ENCODE peak calls at places on chromosomes 16 and 17, in four cellular contexts. R is GM23338, P is HepG2, N is GM12878. U is an unnamed sample.
A peak's percentile ranks its signal among the peaks of the same experiment; 100 is the strongest.

GRCh38 chr17:51888823-51889222 is 269.7 kb downstream of the CA10 start:
- DNase-seq in R (no peak), P (no peak), N (no peak), U (no peak)

GRCh38 chr16:11639925-11640899 is 28.0 kb upstream of the SNN start:
- DNase-seq in R (peak; percentile 81), P (peak; percentile 90), N (no peak), U (peak; percentile 23)

GRCh38 chr17:9021985-9022552 is 759 bp downstream of the NTN1 start:
- DNase-seq in R (peak; percentile 55), P (no peak), N (no peak), U (no peak)

GRCh38 chr17:50768348-50768761 is 1.0 kb upstream of the ANKRD40CL start:
- DNase-seq in R (peak; percentile 47), P (peak; percentile 38), N (no peak), U (peak; percentile 5)

GRCh38 chr17:39150795-39151679 is at the start of gene PLXDC1:
- DNase-seq in R (no peak), P (no peak), N (no peak), U (peak; percentile 31)

GRCh38 chr16:55532227-55532626 is 23.4 kb downstream of the LPCAT2 start:
- DNase-seq in R (no peak), P (no peak), N (no peak), U (no peak)

GRCh38 chr16:57468346-57468745 is 5.9 kb downstream of the POLR2C start:
- DNase-seq in R (no peak), P (no peak), N (no peak), U (no peak)

GRCh38 chr16:71367243-71367976 is 8.9 kb downstream of the CALB2 start:
- DNase-seq in R (peak; percentile 94), P (peak; percentile 55), N (peak; percentile 2), U (peak; percentile 80)

GRCh38 chr17:10469459-10469858 is at the start of gene MYH4:
- DNase-seq in R (no peak), P (no peak), N (no peak), U (no peak)

GRCh38 chr16:62540496-62540895 is 504.3 kb upstream of the CDH8 start:
- DNase-seq in R (no peak), P (no peak), N (no peak), U (no peak)

GRCh38 chr16:20744922-20745440 is 3.4 kb upstream of the THUMPD1 start:
- DNase-seq in R (no peak), P (no peak), N (no peak), U (no peak)

GRCh38 chr16:20750558-20750957 is 8.9 kb upstream of the THUMPD1 start:
- DNase-seq in R (no peak), P (no peak), N (no peak), U (no peak)

GRCh38 chr16:20743591-20743990 is 2.0 kb upstream of the THUMPD1 start:
- DNase-seq in R (no peak), P (no peak), N (no peak), U (no peak)

GRCh38 chr16:20746461-20746860 is 4.8 kb upstream of the THUMPD1 start:
- DNase-seq in R (no peak), P (no peak), N (no peak), U (no peak)

GRCh38 chr16:20747030-20747816 is 5.6 kb upstream of the THUMPD1 start:
- DNase-seq in R (peak; percentile 11), P (peak; percentile 52), N (no peak), U (peak; percentile 72)
- TF ChIP-seq JUNB in R (no peak), P (no peak), N (no peak), U (no peak)

GRCh38 chr17:67476787-67477335 is 99.8 kb downstream of the PITPNC1 start:
- DNase-seq in R (no peak), P (no peak), N (no peak), U (no peak)

GRCh38 chr17:67479119-67479517 is 102.0 kb downstream of the PITPNC1 start:
- DNase-seq in R (no peak), P (no peak), N (no peak), U (no peak)

GRCh38 chr17:67475161-67475887 is 98.2 kb downstream of the PITPNC1 start:
- DNase-seq in R (peak; percentile 89), P (peak; percentile 50), N (peak; percentile 53), U (peak; percentile 36)

GRCh38 chr17:67477687-67478086 is 100.6 kb downstream of the PITPNC1 start:
- DNase-seq in R (no peak), P (no peak), N (no peak), U (no peak)

GRCh38 chr17:67478266-67479118 is 101.4 kb downstream of the PITPNC1 start:
- DNase-seq in R (no peak), P (no peak), N (no peak), U (no peak)
- H2AFZ ChIP-seq in R (no peak overlapping the region), P (no peak overlapping the region), N (no peak overlapping the region), U (no peak overlapping the region)

GRCh38 chr17:76737676-76738467 is at the start of gene MFSD11:
- DNase-seq in R (peak; percentile 96), P (peak; percentile 90), N (no peak), U (peak; percentile 89)

GRCh38 chr17:76737082-76737675 is at the start of gene SRSF2:
- DNase-seq in R (peak; percentile 99), P (peak; percentile 98), N (peak; percentile 87), U (peak; percentile 99)

GRCh38 chr17:76735006-76735405 is 2.1 kb downstream of the SRSF2 start:
- DNase-seq in R (no peak), P (peak; percentile 54), N (no peak), U (no peak)

GRCh38 chr17:76735586-76736348 is 1.4 kb downstream of the SRSF2 start:
- DNase-seq in R (no peak), P (no peak), N (no peak), U (peak; percentile 15)

DNA sequence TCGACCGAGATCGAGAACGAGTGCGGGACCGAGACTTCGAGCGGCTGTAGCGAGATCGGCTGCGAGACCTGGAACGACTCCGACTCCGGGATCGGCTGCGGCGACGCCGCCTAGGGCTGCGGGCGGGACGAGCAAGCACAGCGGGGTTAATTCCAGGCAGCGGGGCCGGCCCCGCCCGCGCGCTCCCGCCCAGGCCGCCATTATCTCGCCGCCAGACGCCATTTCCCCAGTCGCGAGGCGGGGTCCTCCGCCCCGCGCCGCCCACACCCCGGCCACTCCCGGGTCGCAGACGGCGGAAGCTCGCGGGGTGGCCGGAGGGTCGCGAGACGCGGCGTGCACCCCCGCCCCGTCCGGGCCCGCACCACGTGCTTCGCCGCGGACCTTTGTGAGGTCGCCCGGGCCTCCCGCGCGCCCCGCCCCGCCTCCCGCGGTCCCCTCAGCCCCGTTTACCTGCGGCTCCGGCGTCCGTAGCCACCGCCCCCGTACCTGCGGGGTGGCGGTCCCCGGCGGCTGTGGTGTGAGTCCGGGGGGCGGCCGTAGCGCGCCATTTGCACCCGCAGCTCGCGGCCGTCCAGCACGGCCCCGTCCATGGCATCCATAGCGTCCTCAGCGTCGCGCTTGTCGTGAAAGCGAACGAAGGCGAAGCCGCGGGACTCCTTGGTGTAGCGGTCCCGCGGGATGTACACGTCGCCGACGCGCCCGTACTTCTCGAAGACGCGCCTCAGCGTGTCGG is 616 bp downstream of the SRSF2 start:
- DNase-seq in R (peak; percentile 63), P (peak; percentile 46), N (no peak), U (peak; percentile 80)
- TF ChIP-seq JUNB in R (no peak), P (no peak), N (no peak), U (no peak)

DNA sequence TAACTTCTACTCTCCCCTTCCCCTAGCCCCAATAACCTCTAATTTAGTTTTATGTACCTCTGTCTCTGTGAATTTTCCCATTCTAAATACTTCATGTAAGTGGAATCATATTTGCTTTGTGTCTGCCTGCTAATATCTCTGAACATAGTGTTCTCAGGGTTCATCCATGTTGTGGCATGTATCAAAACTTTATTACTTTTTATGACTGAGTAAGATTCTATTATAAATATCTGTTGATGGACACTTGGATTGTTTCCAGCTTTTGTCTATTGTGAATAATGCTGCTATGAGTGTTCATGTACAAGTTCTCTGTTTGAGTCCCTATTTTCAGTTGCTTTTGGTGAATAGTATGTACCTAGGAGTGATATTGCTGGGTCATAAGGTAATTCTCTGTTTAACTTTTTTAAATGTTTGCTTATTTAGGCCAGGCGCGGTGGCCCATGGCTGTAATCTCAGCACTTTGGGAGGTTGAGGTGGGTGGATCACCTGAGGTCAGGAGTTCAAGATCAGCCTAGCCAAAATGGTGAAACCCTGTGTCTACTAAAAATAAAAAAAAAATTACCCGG is 92.8 kb downstream of the CHD9 start:
- DNase-seq in R (no peak), P (no peak), N (no peak), U (no peak)
- H2AFZ ChIP-seq in R (no peak overlapping the region), P (no peak overlapping the region), N (no peak overlapping the region), U (no peak overlapping the region)

GRCh38 chr16:88888778-88889387 is 22.4 kb upstream of the PABPN1L start:
- DNase-seq in R (no peak), P (no peak), N (no peak), U (peak; percentile 35)
- TF ChIP-seq JUNB in R (no peak), P (no peak), N (no peak), U (no peak)

GRCh38 chr17:61406543-61406845 is 6.9 kb downstream of the TBX2 start:
- DNase-seq in R (no peak), P (no peak), N (no peak), U (no peak)

GRCh38 chr17:61405686-61406542 is 6.3 kb downstream of the TBX2 start:
- DNase-seq in R (peak; percentile 47), P (no peak), N (no peak), U (no peak)

GRCh38 chr17:61406871-61407210 is 7.2 kb downstream of the TBX2 start:
- DNase-seq in R (no peak), P (no peak), N (no peak), U (no peak)

GRCh38 chr17:61408151-61409041 is 8.8 kb downstream of the TBX2 start:
- DNase-seq in R (no peak), P (no peak), N (no peak), U (no peak)

GRCh38 chr17:61407211-61407911 is 7.7 kb downstream of the TBX2 start:
- DNase-seq in R (no peak), P (no peak), N (no peak), U (no peak)
- H2AFZ ChIP-seq in R (no peak overlapping the region), P (no peak overlapping the region), N (no peak overlapping the region), U (no peak overlapping the region)

GRCh38 chr17:13534946-13535345 is 66.8 kb downstream of the HS3ST3A1 start:
- DNase-seq in R (no peak), P (no peak), N (no peak), U (no peak)

GRCh38 chr17:13537871-13538643 is 63.7 kb downstream of the HS3ST3A1 start:
- DNase-seq in R (no peak), P (no peak), N (no peak), U (no peak)

GRCh38 chr17:13539421-13539820 is 62.3 kb downstream of the HS3ST3A1 start:
- DNase-seq in R (no peak), P (no peak), N (no peak), U (no peak)

GRCh38 chr17:13538841-13539411 is 62.8 kb downstream of the HS3ST3A1 start:
- DNase-seq in R (no peak), P (no peak), N (no peak), U (peak; percentile 72)

GRCh38 chr17:13537211-13537610 is 64.5 kb downstream of the HS3ST3A1 start:
- DNase-seq in R (no peak), P (no peak), N (no peak), U (no peak)
- TF ChIP-seq JUNB in R (no peak), P (no peak), N (no peak), U (no peak)

GRCh38 chr16:69049146-69049545 is 56.3 kb upstream of the HAS3 start:
- DNase-seq in R (no peak), P (no peak), N (no peak), U (no peak)
- H2AFZ ChIP-seq in R (no peak overlapping the region), P (no peak overlapping the region), N (no peak overlapping the region), U (no peak overlapping the region)

U was measured in K562.